ENCODE peak calls at places on chromosome 4, in nine cellular contexts. I is lower lobe of right lung; W is CD4-positive, alpha-beta memory T cell; L is iPS DF 6.9; A is left ventricle myocardium inferior; B is stomach; E is suprapubic skin; N is pancreas; M is ovary. R is an unnamed sample.
A peak's percentile ranks its signal among the peaks of the same experiment; 100 is the strongest.

GRCh38 chr4:30553721-30554120 is 166.4 kb upstream of the PCDH7 start:
- DNase-seq in M (no peak), I (no peak), W (no peak), E (no peak), A (no peak), L (no peak), B (no peak), N (no peak), R (no peak)

GRCh38 chr4:185312699-185313098 is 83.0 kb downstream of the LRP2BP start:
- DNase-seq in E (no peak), L (no peak), B (no peak), N (no peak), A (no peak), M (no peak), W (no peak), I (no peak), R (no peak)

GRCh38 chr4:1405636-1406415 is 416 bp downstream of the NKX1-1 start:
- DNase-seq in L (no peak), A (no peak), B (peak; percentile 10), E (no peak), I (peak; percentile 24), N (no peak), M (no peak), W (no peak), R (no peak)

GRCh38 chr4:152307669-152308068 is 228.2 kb downstream of the FBXW7 start:
- DNase-seq in E (no peak), W (no peak), B (no peak), M (no peak), A (no peak), L (no peak), I (no peak), N (no peak), R (no peak)

GRCh38 chr4:35541888-35542213 is 702.5 kb downstream of the ARAP2 start:
- DNase-seq in I (no peak), B (no peak), W (no peak), L (no peak), A (no peak), N (no peak), E (no peak), M (no peak), R (no peak)

GRCh38 chr4:109816894-109817293 is 1.3 kb downstream of the GAR1 start:
- DNase-seq in A (no peak), I (no peak), L (no peak), M (no peak), B (no peak), E (no peak), W (no peak), N (no peak), R (no peak)

GRCh38 chr4:187550256-187550950 is 445.2 kb upstream of the ZFP42 start:
- DNase-seq in L (no peak), B (no peak), N (no peak), E (no peak), I (no peak), W (no peak), A (no peak), M (no peak), R (no peak)

GRCh38 chr4:6909970-6910339 is 329 bp downstream of the TBC1D14 start:
- DNase-seq in B (no peak), L (no peak), W (no peak), A (peak; percentile 56), E (no peak), M (peak; percentile 61), N (peak; percentile 75), I (peak; percentile 77), R (peak; percentile 70)

GRCh38 chr4:9931196-9931595 is 90.1 kb downstream of the SLC2A9 start:
- DNase-seq in E (no peak), I (no peak), M (no peak), N (no peak), B (no peak), L (no peak), A (no peak), W (no peak), R (no peak)

GRCh38 chr4:122855491-122855890 is 28.9 kb downstream of the FGF2 start:
- DNase-seq in L (no peak), N (no peak), A (no peak), B (no peak), M (no peak), E (no peak), W (no peak), I (no peak), R (no peak)

GRCh38 chr4:175109933-175110332 is 191.8 kb downstream of the ADAM29 start:
- DNase-seq in L (peak; percentile 1), M (no peak), N (no peak), B (no peak), E (no peak), W (no peak), A (no peak), I (no peak), R (no peak)

GRCh38 chr4:39975488-39976089 is 2.1 kb downstream of the PDS5A start:
- DNase-seq in L (no peak), E (no peak), N (no peak), M (no peak), I (no peak), B (no peak), A (no peak), W (no peak), R (no peak)

GRCh38 chr4:106497271-106497670 is 128.7 kb upstream of the GIMD1 start:
- DNase-seq in B (no peak), M (no peak), W (no peak), N (no peak), E (no peak), A (no peak), L (no peak), I (no peak), R (no peak)

GRCh38 chr4:150108693-150109092 is 30.4 kb downstream of the DCLK2 start:
- DNase-seq in I (no peak), A (no peak), N (no peak), B (no peak), M (no peak), L (no peak), E (no peak), W (no peak), R (no peak)

GRCh38 chr4:20323991-20324390 is 72.3 kb downstream of the SLIT2 start:
- DNase-seq in B (no peak), L (no peak), A (no peak), M (no peak), W (no peak), E (no peak), I (no peak), N (no peak), R (no peak)

GRCh38 chr4:119025916-119026661 is 109.5 kb upstream of the MYOZ2 start:
- DNase-seq in E (no peak), B (no peak), M (no peak), I (no peak), N (no peak), W (no peak), L (no peak), A (no peak), R (no peak)

GRCh38 chr4:119028296-119028695 is 107.3 kb upstream of the MYOZ2 start:
- DNase-seq in W (no peak), L (no peak), A (no peak), N (no peak), E (no peak), B (no peak), M (no peak), I (no peak), R (no peak)

GRCh38 chr4:119025440-119025839 is 110.2 kb upstream of the MYOZ2 start:
- DNase-seq in B (peak; percentile 48), A (peak; percentile 37), N (no peak), E (no peak), W (no peak), I (peak; percentile 73), L (no peak), M (no peak), R (peak; percentile 86)

GRCh38 chr4:119027815-119028214 is 107.8 kb upstream of the MYOZ2 start:
- DNase-seq in E (no peak), N (no peak), B (no peak), M (no peak), A (no peak), W (no peak), I (no peak), L (no peak), R (no peak)

GRCh38 chr4:119026662-119027444 is 108.8 kb upstream of the MYOZ2 start:
- DNase-seq in W (no peak), L (no peak), A (no peak), B (no peak), E (no peak), M (peak; percentile 55), N (no peak), I (no peak), R (no peak)
- H3K4me1 ChIP-seq in W (no peaks in the 10 kb centered on the region), L (no peaks in the 10 kb centered on the region), A (peaks cover 68% of the 10 kb centered on the region), B (peaks cover 4% of the 10 kb centered on the region), E (peaks cover 27% of the 10 kb centered on the region), M (peaks cover 16% of the 10 kb centered on the region), N (no peaks in the 10 kb centered on the region), I (peaks cover 17% of the 10 kb centered on the region), R (peaks cover 7% of the 10 kb centered on the region)

GRCh38 chr4:168019019-168019651 is 73.2 kb upstream of the ANXA10 start:
- DNase-seq in B (no peak), A (no peak), W (no peak), E (no peak), I (no peak), L (no peak), N (no peak), M (no peak), R (no peak)

GRCh38 chr4:168019921-168020320 is 72.4 kb upstream of the ANXA10 start:
- DNase-seq in W (no peak), N (no peak), A (no peak), E (no peak), B (no peak), I (no peak), L (no peak), M (no peak), R (no peak)

GRCh38 chr4:168021666-168022065 is 70.7 kb upstream of the ANXA10 start:
- DNase-seq in L (no peak), B (no peak), N (no peak), M (no peak), W (no peak), E (no peak), A (no peak), I (no peak), R (no peak)
- H3K9me3 ChIP-seq in L (no peaks in the 10 kb centered on the region), B (peaks cover 8% of the 10 kb centered on the region), N (no peaks in the 10 kb centered on the region), M (no peaks in the 10 kb centered on the region), W (no peaks in the 10 kb centered on the region), E (no peaks in the 10 kb centered on the region), A (peaks cover 13% of the 10 kb centered on the region), I (no peaks in the 10 kb centered on the region), R (no peaks in the 10 kb centered on the region)

DNA sequence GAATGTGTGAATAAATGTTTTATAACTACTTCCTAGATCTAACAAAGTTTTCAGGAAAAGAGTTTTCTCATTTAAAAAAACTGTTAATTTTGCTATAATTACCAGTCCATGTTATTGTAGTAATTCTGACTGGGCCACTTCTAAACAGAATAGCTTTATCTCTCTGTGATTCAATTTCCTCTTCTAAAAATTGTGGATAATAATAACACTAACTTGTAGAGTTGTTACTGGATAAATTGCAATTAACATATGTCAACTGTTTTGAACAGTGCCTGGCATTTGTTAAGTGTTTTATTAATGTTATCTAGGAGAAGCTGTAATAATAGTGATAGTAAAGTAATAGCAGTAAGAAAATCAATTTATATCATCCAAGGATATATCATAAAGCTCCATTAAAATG is 162.3 kb downstream of the BTC start:
- DNase-seq in A (no peak), N (no peak), B (no peak), M (no peak), W (no peak), E (no peak), L (no peak), I (no peak), R (no peak)
- H3K4me1 ChIP-seq in A (no peaks in the 10 kb centered on the region), N (no peaks in the 10 kb centered on the region), B (peaks cover 7% of the 10 kb centered on the region), M (no peaks in the 10 kb centered on the region), W (peaks cover 15% of the 10 kb centered on the region), E (peaks cover 8% of the 10 kb centered on the region), L (no peaks in the 10 kb centered on the region), I (peaks cover 5% of the 10 kb centered on the region), R (peaks cover 11% of the 10 kb centered on the region)

GRCh38 chr4:11894976-11895375 is 466.3 kb upstream of the HS3ST1 start:
- DNase-seq in W (no peak), E (no peak), M (no peak), A (no peak), I (no peak), L (no peak), B (no peak), N (no peak), R (no peak)

GRCh38 chr4:11889099-11889498 is 460.4 kb upstream of the HS3ST1 start:
- DNase-seq in W (no peak), M (no peak), E (no peak), A (no peak), B (no peak), I (no peak), L (no peak), N (no peak), R (no peak)
- H3K9me3 ChIP-seq in W (no peaks in the 10 kb centered on the region), M (no peaks in the 10 kb centered on the region), E (no peaks in the 10 kb centered on the region), A (no peaks in the 10 kb centered on the region), B (peaks cover 6% of the 10 kb centered on the region), I (no peaks in the 10 kb centered on the region), L (no peaks in the 10 kb centered on the region), N (no peaks in the 10 kb centered on the region), R (no peaks in the 10 kb centered on the region)